ENCODE peak calls at places on chromosome 2, in nine cellular contexts. R, M, K, N, Q, O, W, G and F are unnamed samples. For H3K4me1, the result is how much of the 10 kb centered on the place peaks cover.

GRCh38 chr2:224072541-224073188 is 33.6 kb upstream of the SERPINE2 start:
- DNase-seq in N (no peak), G (no peak), Q (peak), R (no peak), M (no peak), O (no peak), W (no peak), K (peak), F (no peak)

GRCh38 chr2:17765423-17765822 is 11.5 kb downstream of the GEN1 start:
- DNase-seq in G (no peak), K (no peak), Q (no peak), M (no peak), N (no peak), W (no peak), R (no peak), O (no peak), F (no peak)

GRCh38 chr2:201964631-201965206 is 68.9 kb upstream of the FZD7 start:
- DNase-seq in W (no peak), R (no peak), N (no peak), K (no peak), M (no peak), G (no peak), O (no peak), Q (no peak), F (no peak)

GRCh38 chr2:153891061-153891460 is 19.3 kb downstream of the GALNT13 start:
- DNase-seq in N (no peak), O (no peak), M (no peak), R (no peak), G (no peak), W (no peak), K (no peak), Q (no peak), F (no peak)

GRCh38 chr2:240564571-240565266 is 3.6 kb upstream of the RNPEPL1 start:
- DNase-seq in Q (no peak), N (peak), O (no peak), W (peak), M (no peak), K (no peak), G (no peak), R (no peak), F (peak)

GRCh38 chr2:236662231-236663160 is 92.9 kb downstream of the ACKR3 start:
- DNase-seq in K (no peak), N (no peak), O (no peak), Q (no peak), G (no peak), M (no peak), R (no peak), W (no peak), F (no peak)

GRCh38 chr2:236659758-236660150 is 90.1 kb downstream of the ACKR3 start:
- DNase-seq in O (no peak), Q (no peak), M (no peak), K (peak), N (no peak), W (no peak), G (no peak), R (no peak), F (no peak)

GRCh38 chr2:106117347-106117746 is 76.8 kb downstream of the UXS1 start:
- DNase-seq in N (no peak), Q (no peak), G (no peak), K (no peak), M (no peak), R (no peak), O (no peak), W (no peak), F (no peak)

GRCh38 chr2:68765739-68766377 is 31.2 kb downstream of the ARHGAP25 start:
- DNase-seq in R (no peak), N (no peak), K (no peak), M (no peak), Q (no peak), W (peak), G (no peak), O (no peak), F (no peak)

GRCh38 chr2:11744631-11745394 is 1.6 kb upstream of the LPIN1 start:
- DNase-seq in W (peak), N (no peak), Q (no peak), M (peak), O (no peak), G (peak), K (no peak), R (no peak), F (peak)

GRCh38 chr2:33785201-33786106 is 186.4 kb upstream of the FAM98A start:
- DNase-seq in M (no peak), O (no peak), Q (no peak), N (no peak), G (no peak), W (no peak), R (no peak), K (no peak), F (no peak)

GRCh38 chr2:188189356-188189755 is 102.3 kb upstream of the GULP1 start:
- DNase-seq in N (no peak), G (no peak), W (no peak), M (no peak), Q (no peak), K (no peak), R (no peak), O (no peak), F (no peak)

GRCh38 chr2:17136895-17137294 is 381.3 kb downstream of the RAD51AP2 start:
- DNase-seq in O (no peak), M (no peak), Q (no peak), N (no peak), W (no peak), K (no peak), R (no peak), G (no peak), F (no peak)

GRCh38 chr2:18975506-18975905 is 382.9 kb downstream of the OSR1 start:
- DNase-seq in Q (no peak), R (no peak), W (no peak), M (no peak), N (no peak), G (no peak), O (no peak), K (no peak), F (no peak)

GRCh38 chr2:118185210-118186109 is 97.2 kb downstream of the INSIG2 start:
- DNase-seq in K (peak), O (peak), G (peak), Q (peak), W (peak), M (peak), R (peak), N (peak), F (peak)

GRCh38 chr2:45014016-45014702 is 4.9 kb upstream of the SIX2 start:
- DNase-seq in W (no peak), Q (peak), M (peak), O (peak), R (peak), K (peak), N (peak), G (no peak), F (peak)

GRCh38 chr2:3492951-3493609 is 26.3 kb downstream of the ADI1 start:
- DNase-seq in O (no peak), R (peak), M (peak), N (no peak), K (peak), Q (no peak), G (peak), W (no peak), F (no peak)

GRCh38 chr2:68715353-68716041 is 19.1 kb upstream of the ARHGAP25 start:
- DNase-seq in M (peak), K (peak), G (peak), N (peak), O (peak), Q (no peak), R (peak), W (peak), F (peak)

GRCh38 chr2:181937473-181937872 is 45.9 kb downstream of the ITPRID2 start:
- DNase-seq in N (no peak), W (no peak), R (no peak), M (no peak), G (no peak), O (no peak), Q (no peak), K (no peak), F (no peak)

GRCh38 chr2:240964221-240964853 is 34.1 kb upstream of the SNED1 start:
- DNase-seq in Q (no peak), N (no peak), M (no peak), K (no peak), G (no peak), O (no peak), R (peak), W (no peak), F (no peak)

GRCh38 chr2:149329470-149330126 is 789 bp upstream of the LYPD6 start:
- DNase-seq in O (peak), N (peak), R (peak), G (no peak), K (peak), Q (peak), M (peak), W (peak), F (peak)

GRCh38 chr2:201472411-201472810 is 20.9 kb downstream of the STRADB start:
- DNase-seq in W (no peak), G (no peak), N (no peak), Q (no peak), R (no peak), K (no peak), M (no peak), O (no peak), F (no peak)

GRCh38 chr2:71951067-71951436 is 196.6 kb downstream of the CYP26B1 start:
- DNase-seq in O (no peak), K (no peak), G (no peak), N (no peak), R (no peak), Q (no peak), M (no peak), W (no peak), F (no peak)

GRCh38 chr2:167749016-167749415 is 498.4 kb downstream of the STK39 start:
- DNase-seq in K (no peak), R (no peak), M (no peak), Q (no peak), G (no peak), O (no peak), N (no peak), W (no peak), F (no peak)

GRCh38 chr2:10414000-10414451 is 34.1 kb downstream of the ODC1 start:
- DNase-seq in Q (no peak), G (no peak), O (no peak), K (peak), M (no peak), N (peak), W (peak), R (no peak), F (no peak)

GRCh38 chr2:70994055-70994444 is 623 bp downstream of the TEX261 start:
- DNase-seq in R (peak), K (no peak), M (no peak), G (no peak), O (no peak), N (no peak), W (no peak), Q (no peak), F (no peak)

GRCh38 chr2:167544602-167545001 is 656.3 kb downstream of the XIRP2 start:
- DNase-seq in M (no peak), N (no peak), O (no peak), W (no peak), R (no peak), K (no peak), G (no peak), Q (no peak), F (no peak)

GRCh38 chr2:58308435-58308834 is 67.3 kb upstream of the FANCL start:
- DNase-seq in R (no peak), N (no peak), G (no peak), O (no peak), W (no peak), M (no peak), Q (no peak), K (no peak), F (no peak)

GRCh38 chr2:57080035-57080434 is 896.2 kb downstream of the CCDC85A start:
- DNase-seq in R (no peak), K (no peak), O (no peak), M (peak), W (no peak), Q (no peak), N (no peak), G (no peak), F (no peak)

GRCh38 chr2:238132463-238133450 is 5.7 kb upstream of the KLHL30 start:
- DNase-seq in M (no peak), O (peak), Q (peak), R (no peak), W (no peak), G (no peak), N (no peak), K (no peak), F (no peak)

GRCh38 chr2:181457121-181457740 is at the start of gene ITGA4:
- DNase-seq in N (peak), R (peak), Q (peak), W (peak), G (peak), K (peak), M (peak), O (peak), F (no peak)

GRCh38 chr2:45008296-45009129 is 739 bp downstream of the SIX2 start:
- DNase-seq in M (peak), N (no peak), W (no peak), K (peak), Q (peak), G (no peak), O (no peak), R (peak), F (no peak)

GRCh38 chr2:30147715-30148611 is 1.2 kb downstream of the YPEL5 start:
- DNase-seq in G (peak), Q (peak), N (peak), K (peak), O (peak), W (peak), R (peak), M (peak), F (peak)

GRCh38 chr2:30180230-30180629 is 33.4 kb downstream of the YPEL5 start:
- DNase-seq in Q (peak), K (no peak), W (no peak), M (no peak), O (no peak), N (no peak), G (no peak), R (no peak), F (no peak)

GRCh38 chr2:168145011-168145410 is 102.4 kb downstream of the STK39 start:
- DNase-seq in O (no peak), R (no peak), Q (no peak), M (no peak), G (no peak), W (no peak), K (no peak), N (no peak), F (no peak)

GRCh38 chr2:217045725-217046475 is 186.0 kb upstream of the TNP1 start:
- DNase-seq in O (peak), N (no peak), W (no peak), Q (no peak), R (no peak), G (no peak), M (no peak), K (no peak), F (no peak)

GRCh38 chr2:175205523-175205922 is 24.0 kb upstream of the ATP5MC3 start:
- DNase-seq in K (no peak), G (no peak), M (peak), O (no peak), W (no peak), N (no peak), Q (no peak), R (no peak), F (no peak)

GRCh38 chr2:27027211-27027651 is 5.5 kb upstream of the TMEM214 start:
- DNase-seq in K (no peak), N (no peak), G (no peak), O (no peak), M (no peak), Q (no peak), R (no peak), W (no peak), F (no peak)

GRCh38 chr2:505931-506330 is 171.3 kb downstream of the TMEM18 start:
- DNase-seq in G (no peak), R (no peak), W (no peak), Q (no peak), M (no peak), O (no peak), K (no peak), N (no peak), F (no peak)

GRCh38 chr2:23545391-23545790 is 160.4 kb downstream of the KLHL29 start:
- DNase-seq in R (no peak), W (no peak), N (no peak), O (no peak), G (no peak), M (peak), Q (no peak), K (no peak), F (no peak)
- TF ChIP-seq CTCF in R (no peak), W (no peak), N (no peak), O (no peak), G (no peak), M (no peak), Q (no peak), K (no peak), F (no peak)

GRCh38 chr2:234164499-234165409 is 114.3 kb downstream of the SPP2 start:
- DNase-seq in M (peak), W (no peak), R (no peak), O (no peak), N (no peak), G (no peak), K (no peak), Q (no peak), F (no peak)

GRCh38 chr2:234165421-234165820 is 114.9 kb downstream of the SPP2 start:
- DNase-seq in M (no peak), N (no peak), W (no peak), K (no peak), G (no peak), R (no peak), Q (no peak), O (no peak), F (peak)

GRCh38 chr2:234161932-234162331 is 111.4 kb downstream of the SPP2 start:
- DNase-seq in G (no peak), W (no peak), O (no peak), R (no peak), K (no peak), Q (no peak), M (no peak), N (no peak), F (no peak)

GRCh38 chr2:234163510-234163909 is 113.0 kb downstream of the SPP2 start:
- DNase-seq in W (no peak), K (no peak), N (no peak), Q (no peak), O (no peak), G (no peak), R (no peak), M (no peak), F (no peak)

GRCh38 chr2:234162876-234163275 is 112.4 kb downstream of the SPP2 start:
- DNase-seq in N (no peak), W (no peak), Q (no peak), K (no peak), O (no peak), M (no peak), G (no peak), R (no peak), F (peak)
- H3K4me1 ChIP-seq in N (under half), W (under half), Q (under half), K (under half), O (under half), M (under half), G (under half), R (under half), F (under half)

GRCh38 chr2:144379891-144380311 is 140.0 kb downstream of the ZEB2 start:
- DNase-seq in M (peak), R (no peak), O (no peak), W (no peak), N (no peak), G (peak), K (no peak), Q (peak), F (no peak)
- H3K4me3 ChIP-seq in M (no peak), R (peak), O (no peak), W (no peak), N (no peak), G (no peak), K (no peak), Q (peak), F (no peak)

GRCh38 chr2:121520641-121520994 is 10.1 kb upstream of the RNU4ATAC start:
- DNase-seq in N (no peak), O (no peak), W (no peak), K (no peak), M (no peak), G (no peak), Q (no peak), R (no peak), F (no peak)

GRCh38 chr2:121524650-121525425 is 5.8 kb upstream of the RNU4ATAC start:
- DNase-seq in M (no peak), K (no peak), G (no peak), R (no peak), W (no peak), O (no peak), N (no peak), Q (no peak), F (no peak)

GRCh38 chr2:121519153-121519552 is 11.5 kb upstream of the RNU4ATAC start:
- DNase-seq in W (no peak), O (no peak), Q (no peak), R (no peak), M (no peak), N (no peak), K (no peak), G (no peak), F (no peak)

GRCh38 chr2:121521359-121521758 is 9.3 kb upstream of the RNU4ATAC start:
- DNase-seq in N (no peak), M (no peak), G (no peak), R (no peak), W (no peak), K (no peak), O (no peak), Q (no peak), F (no peak)

GRCh38 chr2:121519732-121520640 is 10.7 kb upstream of the RNU4ATAC start:
- DNase-seq in N (no peak), K (no peak), R (no peak), Q (no peak), G (no peak), M (no peak), W (no peak), O (no peak), F (no peak)
- TF ChIP-seq CTCF in N (no peak), K (no peak), R (no peak), Q (no peak), G (no peak), M (no peak), W (no peak), O (no peak), F (no peak)

DNA sequence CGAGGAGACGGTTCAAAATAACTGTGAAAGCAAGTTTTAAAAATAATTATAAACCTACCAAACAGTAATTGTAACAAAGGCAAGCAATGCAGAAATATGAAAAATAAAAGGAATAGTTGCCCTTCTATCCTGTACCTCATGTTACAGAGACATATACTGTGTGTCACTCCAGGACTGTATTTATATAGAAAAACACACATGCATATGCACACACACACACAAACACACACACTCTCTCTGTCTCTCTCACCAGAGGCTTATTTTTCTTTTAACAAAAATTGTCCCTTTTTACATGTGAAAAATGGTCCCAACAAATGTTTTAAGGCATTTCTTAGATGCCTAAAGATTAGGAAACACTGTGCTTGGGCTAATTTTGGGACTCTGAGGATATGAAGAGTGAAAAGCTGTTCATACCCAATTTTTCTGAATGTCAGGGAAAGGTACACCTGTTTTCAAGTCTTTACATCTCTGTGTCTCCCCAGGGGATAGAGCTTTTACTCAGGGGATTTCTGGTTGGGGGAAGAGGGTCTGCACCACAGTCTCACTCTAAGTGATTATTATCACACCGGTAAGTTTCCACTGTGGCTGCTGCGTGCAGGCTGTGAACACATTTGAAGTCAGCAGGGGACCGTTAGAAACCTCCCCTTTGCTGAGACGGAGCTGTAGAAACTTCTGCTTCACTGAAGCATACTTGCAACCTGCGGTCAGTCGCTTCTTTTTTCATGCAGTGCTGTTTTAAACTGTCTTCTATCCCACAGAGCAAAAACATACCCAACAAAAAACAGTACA is 51.4 kb upstream of the SPAG16 start:
- DNase-seq in M (no peak), K (no peak), N (no peak), G (no peak), W (no peak), R (no peak), Q (no peak), O (no peak), F (no peak)
- H3K4me1 ChIP-seq in M (under half), K (under half), N (under half), G (under half), W (under half), R (under half), Q (under half), O (under half), F (under half)